ENCODE peak calls at places on chromosomes 3 and 15, in five cellular contexts. G is heart left ventricle, H is glutamatergic neuron, Q is AG10803, I is type B pancreatic cell. J is an unnamed sample.

GRCh38 chr15:100108346-100108745 is 233.4 kb downstream of the ADAMTS17 start:
- DNase-seq in G (no peak), Q (no peak), I (no peak), H (no peak), J (no peak)

GRCh38 chr15:75052972-75053747 is 29.8 kb downstream of the PPCDC start:
- DNase-seq in Q (no peak), I (no peak), H (no peak), G (no peak), J (no peak)

GRCh38 chr3:32325957-32326356 is 65.7 kb upstream of the CMTM7 start:
- DNase-seq in G (no peak), I (no peak), H (no peak), Q (no peak), J (no peak)

GRCh38 chr15:31245135-31245689 is 81.4 kb upstream of the KLF13 start:
- DNase-seq in I (no peak), G (no peak), Q (no peak), H (no peak), J (no peak)

GRCh38 chr3:167728176-167728575 is 6.5 kb downstream of the PDCD10 start:
- DNase-seq in I (no peak), G (no peak), Q (peak; percentile 79), H (no peak), J (no peak)

GRCh38 chr3:36397856-36398255 is 17.6 kb downstream of the STAC start:
- DNase-seq in G (no peak), Q (peak; percentile 99), I (no peak), H (peak; percentile 41), J (no peak)

GRCh38 chr15:42385206-42385979 is 26.1 kb downstream of the CAPN3 start:
- DNase-seq in Q (peak; percentile 22), G (no peak), I (no peak), H (peak; percentile 62), J (peak; percentile 40)

GRCh38 chr15:95609096-95609495 is 721.4 kb upstream of the NR2F2 start:
- DNase-seq in G (no peak), I (no peak), H (no peak), Q (peak; percentile 36), J (no peak)

GRCh38 chr15:52183562-52184173 is 7.5 kb downstream of the GNB5 start:
- DNase-seq in Q (peak; percentile 36), H (peak; percentile 68), I (no peak), G (no peak), J (peak; percentile 36)

GRCh38 chr15:62758126-62758951 is 284.2 kb upstream of the TPM1 start:
- DNase-seq in I (no peak), G (peak; percentile 40), Q (peak; percentile 98), H (no peak), J (no peak)

GRCh38 chr3:185150561-185150960 is 2.3 kb downstream of the C3orf70 start:
- DNase-seq in I (no peak), Q (no peak), G (no peak), H (no peak), J (no peak)

GRCh38 chr3:138474163-138474562 is 39.7 kb downstream of the ESYT3 start:
- DNase-seq in I (no peak), H (no peak), G (no peak), Q (no peak), J (no peak)

GRCh38 chr3:126732281-126733060 is 28.4 kb downstream of the CHCHD6 start:
- DNase-seq in H (no peak), I (no peak), G (no peak), Q (no peak), J (no peak)

GRCh38 chr3:126733061-126733430 is 29.0 kb downstream of the CHCHD6 start:
- DNase-seq in Q (no peak), I (no peak), G (no peak), H (no peak), J (no peak)

GRCh38 chr3:126731044-126731443 is 27.0 kb downstream of the CHCHD6 start:
- DNase-seq in H (no peak), Q (no peak), I (no peak), G (no peak), J (no peak)

GRCh38 chr3:126728680-126729079 is 24.6 kb downstream of the CHCHD6 start:
- DNase-seq in Q (no peak), H (no peak), G (no peak), I (no peak), J (no peak)

DNA sequence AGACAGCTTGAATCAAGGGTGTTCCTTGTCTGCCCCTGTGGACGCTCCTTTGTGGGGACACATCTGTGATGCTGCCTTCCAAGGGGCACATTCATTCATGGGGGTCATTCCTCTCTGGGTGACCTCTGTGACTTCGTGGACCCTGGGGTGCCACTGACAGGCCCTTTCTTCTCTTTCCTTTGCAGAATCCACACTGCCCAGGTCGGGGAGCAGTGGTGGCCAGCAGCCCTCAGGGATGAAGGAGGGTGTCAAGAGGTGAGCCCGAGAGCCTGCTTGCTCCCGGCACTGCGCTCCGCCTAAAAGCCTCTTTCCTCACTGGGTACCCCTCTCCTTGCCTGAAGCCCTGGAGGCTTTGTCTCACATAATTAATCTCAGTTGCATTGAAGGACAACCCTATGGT is 26.3 kb downstream of the CHCHD6 start:
- DNase-seq in H (no peak), G (no peak), I (no peak), Q (no peak), J (no peak)
- TF ChIP-seq CTCF in H (no peak), G (no peak), I (no peak), Q (no peak), J (no peak)

GRCh38 chr3:13684854-13685253 is 135.9 kb downstream of the FBLN2 start:
- DNase-seq in H (no peak), Q (no peak), G (no peak), I (no peak), J (no peak)
- TF ChIP-seq CTCF in H (no peak), Q (no peak), G (no peak), I (no peak), J (no peak)

GRCh38 chr15:79206940-79207339 is 75.6 kb upstream of the ANKRD34C start:
- DNase-seq in H (no peak), G (no peak), Q (no peak), I (no peak), J (no peak)

GRCh38 chr15:79204886-79205285 is 77.6 kb upstream of the ANKRD34C start:
- DNase-seq in I (no peak), Q (no peak), G (no peak), H (no peak), J (no peak)

GRCh38 chr15:79209690-79210089 is 72.8 kb upstream of the ANKRD34C start:
- DNase-seq in I (no peak), H (peak; percentile 50), G (no peak), Q (no peak), J (no peak)

GRCh38 chr15:79209116-79209515 is 73.4 kb upstream of the ANKRD34C start:
- DNase-seq in H (no peak), G (no peak), I (no peak), Q (no peak), J (no peak)

DNA sequence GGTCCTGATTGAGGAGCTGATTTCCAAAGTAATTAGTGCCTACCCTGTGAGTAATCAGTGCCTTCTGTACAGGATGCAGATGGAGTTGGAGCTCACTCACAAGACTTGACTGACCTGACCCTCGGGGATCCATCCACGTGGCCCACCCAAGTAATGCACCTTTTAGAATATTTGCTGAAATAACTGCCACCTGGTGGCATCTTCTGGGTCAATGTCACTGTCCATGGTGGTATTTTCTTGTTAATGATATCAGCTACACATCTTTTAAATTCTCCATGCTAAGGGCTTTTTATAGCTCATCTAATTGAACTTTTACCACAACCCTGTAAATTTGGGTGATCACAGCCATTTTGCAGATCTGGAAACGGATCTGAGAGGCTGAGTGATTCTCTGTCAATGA is 74.3 kb upstream of the ANKRD34C start:
- DNase-seq in I (no peak), H (no peak), G (no peak), Q (no peak), J (no peak)
- TF ChIP-seq CTCF in I (no peak), H (peak; percentile 13), G (no peak), Q (no peak), J (no peak)

DNA sequence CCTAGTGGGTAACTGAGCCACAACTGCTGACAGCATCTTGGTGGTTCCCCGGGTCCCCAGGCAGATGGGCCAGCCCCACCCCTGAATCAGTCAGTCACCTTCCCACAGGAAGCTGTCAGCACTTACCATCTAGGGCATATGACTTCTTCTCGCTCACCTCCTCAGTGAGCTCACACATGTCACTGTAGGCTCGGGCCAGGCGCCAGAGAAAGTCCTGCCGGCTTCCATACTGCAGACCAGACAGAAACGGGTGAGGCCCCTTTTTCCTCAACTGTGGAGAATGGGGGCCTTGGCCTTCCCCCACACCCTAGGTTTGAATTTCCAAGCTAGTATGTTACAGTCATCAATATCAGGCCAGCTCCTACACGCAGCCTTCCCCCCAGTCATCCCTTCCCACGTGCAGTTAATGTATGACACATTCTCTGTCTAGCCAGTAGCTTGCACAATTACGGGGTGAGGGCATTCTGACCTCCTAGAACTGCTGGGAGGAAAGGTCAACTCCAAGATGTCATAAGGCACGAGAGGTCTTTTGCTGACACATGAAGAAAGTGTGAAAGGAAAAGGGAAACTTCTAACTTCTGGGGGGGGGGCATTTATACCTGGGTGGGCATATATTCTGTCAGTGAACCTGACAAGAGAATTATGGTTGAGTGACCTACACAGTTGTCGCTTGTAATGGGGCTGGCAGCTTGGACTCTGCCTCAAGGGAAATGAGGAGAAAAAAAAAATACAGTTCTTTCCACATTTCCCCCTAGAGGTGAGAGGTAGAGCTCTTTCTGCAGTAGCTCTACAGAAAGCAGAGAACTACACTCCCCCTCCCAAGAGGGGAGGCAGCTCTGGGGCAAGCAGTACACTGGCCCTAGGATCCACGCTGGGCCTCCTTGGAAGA is 10.9 kb downstream of the RMDN3 start:
- DNase-seq in H (no peak), G (peak; percentile 48), I (no peak), Q (peak; percentile 84), J (no peak)
- TF ChIP-seq CTCF in H (peak; percentile 46), G (no peak), I (peak; percentile 53), Q (peak; percentile 33), J (no peak)

DNA sequence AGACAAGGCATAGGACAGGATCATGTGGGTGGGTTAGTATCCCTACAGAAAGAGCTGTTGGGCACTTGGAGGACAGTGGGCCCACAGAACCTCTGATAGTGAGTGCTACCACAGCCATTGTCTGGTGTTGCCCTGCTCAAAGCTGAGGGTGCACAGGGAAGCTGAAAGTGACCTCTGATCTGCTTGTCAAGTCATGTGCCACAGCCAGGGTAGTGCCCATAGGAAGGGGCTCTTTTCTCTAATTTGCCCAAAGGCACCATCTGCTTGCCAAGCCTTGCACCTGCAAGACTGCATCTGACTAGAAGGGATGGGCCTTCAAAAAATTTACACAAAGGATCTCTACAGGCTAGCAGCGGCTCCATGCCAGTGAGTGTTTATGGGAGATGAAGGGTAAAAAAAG is 87.4 kb upstream of the GSK3B start:
- DNase-seq in Q (no peak), H (no peak), I (no peak), G (no peak), J (no peak)
- TF ChIP-seq CTCF in Q (no peak), H (no peak), I (no peak), G (no peak), J (no peak)

GRCh38 chr3:9301798-9302197 is 52.4 kb upstream of the SRGAP3 start:
- DNase-seq in I (no peak), H (no peak), G (no peak), Q (no peak), J (no peak)

GRCh38 chr3:9302425-9303181 is 53.2 kb upstream of the SRGAP3 start:
- DNase-seq in Q (peak; percentile 70), G (peak; percentile 83), I (peak; percentile 92), H (peak; percentile 91), J (peak; percentile 91)

GRCh38 chr3:9296241-9296640 is 46.8 kb upstream of the SRGAP3 start:
- DNase-seq in Q (no peak), H (no peak), I (no peak), G (no peak), J (no peak)

GRCh38 chr3:9298236-9298635 is 48.8 kb upstream of the SRGAP3 start:
- DNase-seq in H (no peak), G (no peak), Q (no peak), I (no peak), J (no peak)

GRCh38 chr3:9301091-9301490 is 51.6 kb upstream of the SRGAP3 start:
- DNase-seq in G (no peak), H (no peak), I (no peak), Q (no peak), J (no peak)
- TF ChIP-seq CTCF in G (no peak), H (no peak), I (no peak), Q (peak; percentile 11), J (no peak)